ENCODE peak calls at places on chromosomes 4 and X, in nine cellular contexts. O, R, S, D, Q, B, G, M and W are unnamed samples.
A peak's percentile ranks its signal among the peaks of the same experiment; 100 is the strongest.

GRCh38 chrX:129585691-129586090 is 45.6 kb downstream of the OCRL start:
- DNase-seq in O (no peak), R (peak; percentile 57), S (peak; percentile 21), D (no peak), Q (no peak), B (no peak), G (peak; percentile 46), M (no peak), W (peak; percentile 38)

GRCh38 chr4:2712261-2712842 is 43.8 kb downstream of the TNIP2 start:
- DNase-seq in O (peak; percentile 64), R (no peak), S (peak; percentile 14), D (no peak), Q (no peak), B (no peak), G (peak; percentile 72), M (no peak), W (no peak)

GRCh38 chr4:43776371-43776770 is 672.2 kb downstream of the KCTD8 start:
- DNase-seq in O (no peak), R (peak; percentile 36), S (peak; percentile 19), D (no peak), Q (no peak), B (no peak), G (peak; percentile 17), M (no peak), W (peak; percentile 29)

GRCh38 chrX:119427024-119427794 is 28.1 kb downstream of the SLC25A43 start:
- DNase-seq in O (no peak), R (no peak), S (peak; percentile 24), D (no peak), Q (peak; percentile 21), B (peak; percentile 24), G (peak; percentile 37), M (no peak), W (peak; percentile 53)

GRCh38 chr4:74615411-74615810 is 170.5 kb downstream of the AREG start:
- DNase-seq in O (no peak), R (no peak), S (no peak), D (no peak), Q (no peak), B (no peak), G (no peak), M (no peak), W (no peak)

GRCh38 chr4:107931775-107932321 is 499 bp downstream of the CYP2U1 start:
- DNase-seq in O (no peak), R (no peak), S (no peak), D (no peak), Q (no peak), B (no peak), G (no peak), M (peak; percentile 21), W (no peak)

GRCh38 chr4:100462206-100462605 is 55.6 kb downstream of the EMCN start:
- DNase-seq in O (no peak), R (peak; percentile 81), S (peak; percentile 3), D (no peak), Q (no peak), B (no peak), G (no peak), M (no peak), W (peak; percentile 19)

GRCh38 chr4:99723555-99724450 is 66.2 kb upstream of the C4orf54 start:
- DNase-seq in O (peak; percentile 31), R (peak; percentile 97), S (peak; percentile 87), D (no peak), Q (no peak), B (peak; percentile 58), G (peak; percentile 49), M (peak; percentile 75), W (peak; percentile 93)

GRCh38 chrX:10566726-10567097 is 53.7 kb downstream of the MID1 start:
- DNase-seq in O (no peak), R (no peak), S (no peak), D (no peak), Q (no peak), B (no peak), G (no peak), M (no peak), W (no peak)

GRCh38 chrX:15680401-15680800 is 15.8 kb upstream of the CLTRN start:
- DNase-seq in O (no peak), R (peak; percentile 58), S (peak; percentile 11), D (no peak), Q (no peak), B (no peak), G (peak; percentile 79), M (no peak), W (no peak)

GRCh38 chrX:52082578-52082977 is 13.6 kb upstream of the MAGED4B start:
- DNase-seq in O (no peak), R (no peak), S (no peak), D (no peak), Q (no peak), B (no peak), G (peak; percentile 0), M (no peak), W (no peak)

GRCh38 chrX:118286066-118286758 is 59.7 kb upstream of the WDR44 start:
- DNase-seq in O (no peak), R (no peak), S (no peak), D (no peak), Q (no peak), B (no peak), G (peak; percentile 13), M (no peak), W (no peak)

GRCh38 chrX:129823115-129823514 is 20.6 kb downstream of the ZDHHC9 start:
- DNase-seq in O (no peak), R (peak; percentile 18), S (peak; percentile 50), D (peak; percentile 14), Q (no peak), B (no peak), G (peak; percentile 66), M (peak; percentile 26), W (peak; percentile 63)

DNA sequence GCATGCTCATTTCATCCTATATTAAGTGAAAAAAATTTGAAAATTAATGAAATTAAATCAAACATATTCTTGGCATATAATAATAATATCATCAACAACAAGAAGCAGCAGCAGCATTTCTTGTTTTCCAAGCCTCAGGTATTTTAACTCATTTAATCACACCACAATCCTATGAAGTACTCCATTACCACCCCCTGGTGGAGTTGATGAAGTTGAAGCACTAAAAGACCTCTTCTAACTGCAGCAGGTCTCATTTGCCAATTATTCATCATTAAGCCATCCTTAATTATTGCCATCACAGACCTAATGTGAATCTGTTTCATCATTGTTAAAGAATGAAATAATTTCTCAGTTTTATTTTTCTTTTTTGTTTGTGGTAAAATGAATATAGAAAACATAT is 801.4 kb upstream of the GRID2 start:
- DNase-seq in O (no peak), R (peak; percentile 51), S (no peak), D (no peak), Q (no peak), B (no peak), G (peak; percentile 5), M (no peak), W (peak; percentile 16)
- TF ChIP-seq CTCF in O (peak; percentile 70), R (peak; percentile 39), S (no peak), D (peak; percentile 20), Q (no peak), B (no peak), G (no peak), M (no peak), W (no peak)

DNA sequence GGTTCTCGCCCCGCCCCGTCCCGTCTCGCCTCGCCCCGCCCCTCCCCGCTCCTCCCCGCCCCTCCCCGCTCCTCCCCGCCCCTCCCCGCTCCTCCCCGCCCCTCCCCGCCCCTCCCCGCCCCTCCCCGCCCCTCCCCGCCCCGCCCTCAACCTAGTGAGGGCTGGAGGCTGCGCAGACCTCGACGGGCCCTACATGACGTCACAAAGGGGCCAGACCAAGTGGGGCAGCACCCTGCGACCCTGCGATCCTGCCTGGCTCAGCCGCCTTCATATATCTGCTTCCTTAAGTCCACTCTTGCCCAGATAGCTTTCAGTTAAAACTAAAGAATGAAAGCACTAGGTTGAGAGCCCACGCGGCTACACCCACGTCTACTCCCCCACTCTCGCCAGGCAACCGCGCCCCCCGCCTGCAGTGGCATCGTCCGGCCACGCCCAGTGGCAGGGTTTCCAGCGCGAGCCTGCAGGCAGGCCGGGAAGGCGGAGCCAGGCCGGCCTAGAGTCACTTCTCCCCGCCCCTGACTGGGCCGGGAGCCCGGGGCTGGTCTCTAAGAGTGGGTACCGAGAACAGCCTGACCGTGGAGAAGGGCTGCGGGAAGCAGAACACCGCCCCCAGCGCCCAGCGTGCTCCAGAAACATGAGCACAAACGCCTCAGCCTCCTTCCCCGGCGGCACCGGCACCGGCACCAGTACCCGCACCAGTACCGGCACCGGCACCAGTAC is 1.5 kb upstream of the MAOA start:
- DNase-seq in O (peak; percentile 95), R (peak; percentile 79), S (peak; percentile 93), D (peak; percentile 85), Q (peak; percentile 35), B (peak; percentile 91), G (peak; percentile 96), M (peak; percentile 92), W (peak; percentile 91)
- TF ChIP-seq CTCF in O (peak; percentile 29), R (peak; percentile 51), S (no peak), D (no peak), Q (no peak), B (peak; percentile 46), G (peak; percentile 43), M (peak; percentile 51), W (no peak)

DNA sequence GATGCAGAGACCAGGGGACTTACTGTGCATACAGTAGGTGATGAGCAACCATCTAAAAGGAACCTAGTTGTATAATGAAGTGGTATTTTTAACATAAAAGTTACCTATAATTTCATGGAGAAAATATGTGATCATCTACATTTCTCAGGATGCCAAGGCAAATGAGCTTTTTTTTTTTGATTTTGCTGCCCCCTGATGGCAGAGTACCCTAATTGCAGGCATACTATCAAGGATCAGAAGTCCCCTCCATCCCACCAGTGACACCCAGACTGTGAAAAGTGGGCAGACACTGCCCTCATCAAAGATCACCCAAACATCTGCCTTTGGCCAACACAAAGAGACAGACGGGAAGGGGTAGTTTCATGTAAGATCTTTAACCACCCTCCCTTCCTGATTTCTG is 9.6 kb upstream of the ABLIM2 start:
- DNase-seq in O (no peak), R (no peak), S (no peak), D (no peak), Q (no peak), B (no peak), G (no peak), M (no peak), W (no peak)
- TF ChIP-seq CTCF in O (peak; percentile 75), R (peak; percentile 35), S (peak; percentile 59), D (peak; percentile 66), Q (peak; percentile 53), B (no peak), G (peak; percentile 59), M (peak; percentile 49), W (peak; percentile 70)

GRCh38 chr4:15870921-15871664 is 67.4 kb downstream of the FGFBP1 start:
- DNase-seq in O (no peak), R (no peak), S (no peak), D (no peak), Q (no peak), B (no peak), G (no peak), M (no peak), W (no peak)

GRCh38 chr4:15873117-15873516 is 65.4 kb downstream of the FGFBP1 start:
- DNase-seq in O (no peak), R (no peak), S (no peak), D (no peak), Q (no peak), B (no peak), G (no peak), M (no peak), W (no peak)

GRCh38 chr4:15878011-15878410 is 60.5 kb downstream of the FGFBP1 start:
- DNase-seq in O (no peak), R (no peak), S (no peak), D (no peak), Q (no peak), B (no peak), G (no peak), M (no peak), W (no peak)

GRCh38 chr4:15875663-15876460 is 62.7 kb downstream of the FGFBP1 start:
- DNase-seq in O (no peak), R (peak; percentile 84), S (no peak), D (no peak), Q (no peak), B (no peak), G (no peak), M (no peak), W (no peak)

GRCh38 chr4:15874671-15875070 is 63.9 kb downstream of the FGFBP1 start:
- DNase-seq in O (no peak), R (no peak), S (no peak), D (no peak), Q (no peak), B (no peak), G (no peak), M (no peak), W (no peak)
- TF ChIP-seq CTCF in O (no peak), R (no peak), S (no peak), D (no peak), Q (no peak), B (no peak), G (no peak), M (no peak), W (no peak)